ENCODE peak calls at places on chromosomes 1 and 21, in four cellular contexts. D is NCI-H146; M is pons; S is stimulated activated CD8-positive, alpha-beta memory T cell treated with anti-CD3 and anti-CD28 coated beads, Interleukin-7, amount 100 ng/mL, for 24 hours. T is an unnamed sample.

GRCh38 chr1:33312413-33312749 is 8.5 kb downstream of the A3GALT2 start:
- DNase-seq in D (no peak), M (no peak), S (no peak), T (no peak)

GRCh38 chr1:76066390-76066789 is 8.2 kb upstream of the ST6GALNAC3 start:
- DNase-seq in D (no peak), M (no peak), S (no peak), T (no peak)

GRCh38 chr1:68149110-68149798 is 83.1 kb downstream of the WLS start:
- DNase-seq in D (no peak), M (no peak), S (no peak), T (no peak)

GRCh38 chr1:96409087-96409486 is 312.5 kb upstream of the PTBP2 start:
- DNase-seq in D (no peak), M (no peak), S (no peak), T (no peak)

GRCh38 chr1:145702052-145702451 is 5.1 kb downstream of the PDZK1 start:
- DNase-seq in D (no peak), M (no peak), S (no peak), T (no peak)

GRCh38 chr1:116376734-116377096 is 3.7 kb downstream of the ATP1A1 start:
- DNase-seq in D (no peak), M (no peak), S (no peak), T (no peak)

GRCh38 chr1:153333902-153334301 is 14.7 kb downstream of the PGLYRP4 start:
- DNase-seq in D (no peak), M (no peak), S (no peak), T (no peak)

GRCh38 chr21:30282850-30283249 is at the start of gene KRTAP24-1:
- DNase-seq in D (no peak), M (no peak), S (no peak), T (no peak)

GRCh38 chr1:182330303-182330702 is 61.3 kb downstream of the GLUL start:
- DNase-seq in D (no peak), M (no peak), S (no peak), T (no peak)